ENCODE peak calls at places on chromosomes 3 and 15, in nine cellular contexts. One of them, this sample, is unnamed.

GRCh38 chr3:2993719-2994118 is 116.5 kb downstream of the IL5RA start:
- DNase-seq in HFF-Myc: no peak
- DNase-seq in AG10803: no peak
- DNase-seq in stomach: no peak
- DNase-seq in retinal pigment epithelial cell: no peak
- DNase-seq in A549: no peak
- DNase-seq in lower lobe of right lung: no peak
- DNase-seq in cardiac fibroblast: no peak
- DNase-seq in CD8-positive, alpha-beta memory T cell: no peak
- DNase-seq in this sample: no peak

GRCh38 chr3:121493431-121493830 is 52.4 kb downstream of the POLQ start:
- DNase-seq in HFF-Myc: no peak
- DNase-seq in AG10803: peak; percentile 35
- DNase-seq in stomach: no peak
- DNase-seq in retinal pigment epithelial cell: no peak
- DNase-seq in A549: no peak
- DNase-seq in lower lobe of right lung: no peak
- DNase-seq in cardiac fibroblast: no peak
- DNase-seq in CD8-positive, alpha-beta memory T cell: no peak
- DNase-seq in this sample: no peak

GRCh38 chr3:134643150-134643675 is 7.6 kb downstream of the KY start:
- DNase-seq in HFF-Myc: no peak
- DNase-seq in AG10803: no peak
- DNase-seq in stomach: peak; percentile 8
- DNase-seq in retinal pigment epithelial cell: no peak
- DNase-seq in A549: no peak
- DNase-seq in lower lobe of right lung: no peak
- DNase-seq in cardiac fibroblast: no peak
- DNase-seq in CD8-positive, alpha-beta memory T cell: no peak
- DNase-seq in this sample: no peak

GRCh38 chr3:134378384-134378783 is 4.1 kb upstream of the AMOTL2 start:
- DNase-seq in HFF-Myc: no peak
- DNase-seq in AG10803: no peak
- DNase-seq in stomach: no peak
- DNase-seq in retinal pigment epithelial cell: no peak
- DNase-seq in A549: no peak
- DNase-seq in lower lobe of right lung: peak; percentile 72
- DNase-seq in cardiac fibroblast: peak; percentile 42
- DNase-seq in CD8-positive, alpha-beta memory T cell: peak; percentile 15
- DNase-seq in this sample: peak; percentile 55

GRCh38 chr3:64295594-64295993 is 70.3 kb upstream of the PRICKLE2 start:
- DNase-seq in HFF-Myc: no peak
- DNase-seq in AG10803: peak; percentile 93
- DNase-seq in stomach: no peak
- DNase-seq in retinal pigment epithelial cell: peak; percentile 83
- DNase-seq in A549: peak; percentile 5
- DNase-seq in lower lobe of right lung: no peak
- DNase-seq in cardiac fibroblast: peak; percentile 93
- DNase-seq in CD8-positive, alpha-beta memory T cell: no peak
- DNase-seq in this sample: peak; percentile 66

GRCh38 chr15:67998599-67999122 is 55.5 kb upstream of the PIAS1 start:
- DNase-seq in HFF-Myc: no peak
- DNase-seq in AG10803: peak; percentile 46
- DNase-seq in stomach: peak; percentile 76
- DNase-seq in retinal pigment epithelial cell: no peak
- DNase-seq in A549: peak; percentile 57
- DNase-seq in lower lobe of right lung: no peak
- DNase-seq in cardiac fibroblast: peak; percentile 68
- DNase-seq in CD8-positive, alpha-beta memory T cell: no peak
- DNase-seq in this sample: peak; percentile 46

GRCh38 chr3:153087595-153088566 is 74.1 kb upstream of the RAP2B start:
- DNase-seq in HFF-Myc: peak; percentile 96
- DNase-seq in AG10803: peak; percentile 94
- DNase-seq in stomach: no peak
- DNase-seq in retinal pigment epithelial cell: no peak
- DNase-seq in A549: no peak
- DNase-seq in lower lobe of right lung: no peak
- DNase-seq in cardiac fibroblast: peak; percentile 74
- DNase-seq in CD8-positive, alpha-beta memory T cell: no peak
- DNase-seq in this sample: no peak

GRCh38 chr15:50046868-50047267 is 72.2 kb downstream of the ATP8B4 start:
- DNase-seq in HFF-Myc: no peak
- DNase-seq in AG10803: no peak
- DNase-seq in stomach: no peak
- DNase-seq in retinal pigment epithelial cell: peak; percentile 48
- DNase-seq in A549: no peak
- DNase-seq in lower lobe of right lung: no peak
- DNase-seq in cardiac fibroblast: peak; percentile 5
- DNase-seq in CD8-positive, alpha-beta memory T cell: no peak
- DNase-seq in this sample: no peak

DNA sequence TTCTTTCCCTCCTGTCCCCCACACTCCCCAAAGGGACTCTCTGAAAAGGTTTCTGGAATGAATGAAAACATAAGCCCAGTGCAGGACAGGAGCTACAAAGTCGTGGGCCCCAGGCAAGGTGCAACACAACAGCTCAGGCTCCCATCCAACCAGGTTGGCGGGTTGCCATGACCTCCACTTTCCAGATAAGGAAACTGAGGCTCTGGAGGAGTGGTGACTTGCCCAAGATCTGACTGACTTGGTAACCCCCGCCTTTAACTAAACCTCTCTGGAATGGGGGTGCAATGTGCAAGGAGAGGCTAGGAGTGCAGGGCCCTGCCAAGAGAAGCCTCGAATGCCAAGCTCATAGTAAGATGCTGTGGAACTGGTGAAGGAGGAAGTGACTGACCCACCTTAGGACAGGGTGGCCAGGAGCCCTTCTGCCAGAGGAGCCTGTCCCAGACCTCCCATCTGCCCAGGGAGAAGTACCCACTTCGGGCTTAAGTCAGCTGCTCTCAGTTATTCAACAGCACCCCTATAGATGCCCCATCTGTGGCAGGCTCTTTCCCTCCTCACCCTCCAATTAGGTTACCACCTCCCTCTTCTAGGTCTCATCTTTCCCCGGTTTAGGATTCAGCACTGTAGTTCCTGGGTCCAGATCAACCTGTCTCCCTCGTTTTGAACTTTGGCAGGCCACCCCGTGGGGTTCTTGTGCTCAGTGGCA is 545 bp upstream of the TNNC1 start:
- DNase-seq in HFF-Myc: no peak
- DNase-seq in AG10803: no peak
- DNase-seq in stomach: peak; percentile 42
- DNase-seq in retinal pigment epithelial cell: no peak
- DNase-seq in A549: no peak
- DNase-seq in lower lobe of right lung: no peak
- DNase-seq in cardiac fibroblast: no peak
- DNase-seq in CD8-positive, alpha-beta memory T cell: no peak
- DNase-seq in this sample: no peak
- H3K4me3 ChIP-seq in HFF-Myc: peak overlapping the region; percentile 89
- H3K4me3 ChIP-seq in AG10803: peak overlapping the region; percentile 86
- H3K4me3 ChIP-seq in stomach: peak overlapping the region; percentile 79
- H3K4me3 ChIP-seq in retinal pigment epithelial cell: no peak overlapping the region
- H3K4me3 ChIP-seq in A549: peak overlapping the region; percentile 66
- H3K4me3 ChIP-seq in lower lobe of right lung: peak overlapping the region; percentile 74
- H3K4me3 ChIP-seq in cardiac fibroblast: no peak overlapping the region
- H3K4me3 ChIP-seq in CD8-positive, alpha-beta memory T cell: peak overlapping the region; percentile 88
- H3K4me3 ChIP-seq in this sample: no peak overlapping the region

GRCh38 chr3:43391621-43392020 is 105.3 kb downstream of the SNRK start:
- DNase-seq in HFF-Myc: no peak
- DNase-seq in AG10803: no peak
- DNase-seq in stomach: no peak
- DNase-seq in retinal pigment epithelial cell: no peak
- DNase-seq in A549: no peak
- DNase-seq in lower lobe of right lung: no peak
- DNase-seq in cardiac fibroblast: no peak
- DNase-seq in CD8-positive, alpha-beta memory T cell: no peak
- DNase-seq in this sample: no peak

GRCh38 chr3:43389388-43390254 is 103.3 kb downstream of the SNRK start:
- DNase-seq in HFF-Myc: no peak
- DNase-seq in AG10803: no peak
- DNase-seq in stomach: peak; percentile 57
- DNase-seq in retinal pigment epithelial cell: no peak
- DNase-seq in A549: no peak
- DNase-seq in lower lobe of right lung: peak; percentile 61
- DNase-seq in cardiac fibroblast: peak; percentile 97
- DNase-seq in CD8-positive, alpha-beta memory T cell: peak; percentile 84
- DNase-seq in this sample: no peak

GRCh38 chr3:43388909-43389308 is 102.6 kb downstream of the SNRK start:
- DNase-seq in HFF-Myc: no peak
- DNase-seq in AG10803: no peak
- DNase-seq in stomach: no peak
- DNase-seq in retinal pigment epithelial cell: no peak
- DNase-seq in A549: no peak
- DNase-seq in lower lobe of right lung: no peak
- DNase-seq in cardiac fibroblast: peak; percentile 30
- DNase-seq in CD8-positive, alpha-beta memory T cell: peak; percentile 14
- DNase-seq in this sample: no peak

GRCh38 chr3:43390255-43390588 is 103.9 kb downstream of the SNRK start:
- DNase-seq in HFF-Myc: no peak
- DNase-seq in AG10803: no peak
- DNase-seq in stomach: no peak
- DNase-seq in retinal pigment epithelial cell: no peak
- DNase-seq in A549: no peak
- DNase-seq in lower lobe of right lung: no peak
- DNase-seq in cardiac fibroblast: no peak
- DNase-seq in CD8-positive, alpha-beta memory T cell: no peak
- DNase-seq in this sample: no peak

DNA sequence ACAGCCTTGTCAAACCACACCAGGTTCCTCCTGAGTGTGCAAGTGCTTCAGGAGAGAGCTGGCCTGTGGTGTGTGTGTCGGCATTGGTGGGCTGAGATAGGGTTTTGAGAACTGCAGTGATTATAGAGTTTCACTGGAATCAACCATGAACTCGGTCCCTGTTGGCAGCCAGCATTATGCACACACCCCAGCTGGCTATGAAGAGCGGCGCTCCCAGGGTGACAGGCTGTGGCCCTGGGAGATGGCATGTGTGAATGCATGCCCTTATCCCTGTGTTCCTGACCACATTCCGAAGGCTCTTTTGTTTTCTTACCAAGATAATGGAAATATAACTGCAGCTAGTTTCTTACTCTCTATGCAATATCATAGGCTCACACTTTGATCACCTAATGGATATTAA is 101.8 kb downstream of the SNRK start:
- DNase-seq in HFF-Myc: no peak
- DNase-seq in AG10803: no peak
- DNase-seq in stomach: no peak
- DNase-seq in retinal pigment epithelial cell: no peak
- DNase-seq in A549: no peak
- DNase-seq in lower lobe of right lung: no peak
- DNase-seq in cardiac fibroblast: no peak
- DNase-seq in CD8-positive, alpha-beta memory T cell: no peak
- DNase-seq in this sample: no peak
- H3K4me3 ChIP-seq in HFF-Myc: no peak overlapping the region
- H3K4me3 ChIP-seq in AG10803: no peak overlapping the region
- H3K4me3 ChIP-seq in stomach: no peak overlapping the region
- H3K4me3 ChIP-seq in retinal pigment epithelial cell: no peak overlapping the region
- H3K4me3 ChIP-seq in A549: no peak overlapping the region
- H3K4me3 ChIP-seq in lower lobe of right lung: no peak overlapping the region
- H3K4me3 ChIP-seq in cardiac fibroblast: no peak overlapping the region
- H3K4me3 ChIP-seq in CD8-positive, alpha-beta memory T cell: no peak overlapping the region
- H3K4me3 ChIP-seq in this sample: no peak overlapping the region

DNA sequence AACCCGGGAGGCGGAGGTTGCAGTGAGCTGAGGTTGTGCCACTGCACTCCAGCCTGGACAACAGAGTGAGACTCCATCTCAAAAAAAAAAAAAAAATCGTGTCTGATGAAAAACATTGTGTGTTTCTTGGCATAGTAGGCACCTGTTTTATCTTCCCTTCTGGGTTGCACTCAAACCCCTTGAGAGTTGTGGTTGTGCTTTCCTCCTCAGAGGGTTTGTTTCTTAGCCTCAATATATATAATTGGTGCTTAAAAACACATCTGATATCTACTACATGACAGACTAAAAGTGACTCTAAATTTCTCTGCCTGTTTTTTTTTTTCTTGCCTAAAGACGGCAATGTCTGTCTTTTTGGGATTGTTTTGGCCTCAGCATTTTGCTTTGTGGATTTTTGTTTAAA is 7.6 kb downstream of the NR1D2 start:
- DNase-seq in HFF-Myc: no peak
- DNase-seq in AG10803: peak; percentile 13
- DNase-seq in stomach: no peak
- DNase-seq in retinal pigment epithelial cell: no peak
- DNase-seq in A549: no peak
- DNase-seq in lower lobe of right lung: no peak
- DNase-seq in cardiac fibroblast: peak; percentile 54
- DNase-seq in CD8-positive, alpha-beta memory T cell: no peak
- DNase-seq in this sample: no peak
- H3K4me3 ChIP-seq in HFF-Myc: no peak overlapping the region
- H3K4me3 ChIP-seq in AG10803: no peak overlapping the region
- H3K4me3 ChIP-seq in stomach: no peak overlapping the region
- H3K4me3 ChIP-seq in retinal pigment epithelial cell: no peak overlapping the region
- H3K4me3 ChIP-seq in A549: no peak overlapping the region
- H3K4me3 ChIP-seq in lower lobe of right lung: no peak overlapping the region
- H3K4me3 ChIP-seq in cardiac fibroblast: no peak overlapping the region
- H3K4me3 ChIP-seq in CD8-positive, alpha-beta memory T cell: no peak overlapping the region
- H3K4me3 ChIP-seq in this sample: no peak overlapping the region

DNA sequence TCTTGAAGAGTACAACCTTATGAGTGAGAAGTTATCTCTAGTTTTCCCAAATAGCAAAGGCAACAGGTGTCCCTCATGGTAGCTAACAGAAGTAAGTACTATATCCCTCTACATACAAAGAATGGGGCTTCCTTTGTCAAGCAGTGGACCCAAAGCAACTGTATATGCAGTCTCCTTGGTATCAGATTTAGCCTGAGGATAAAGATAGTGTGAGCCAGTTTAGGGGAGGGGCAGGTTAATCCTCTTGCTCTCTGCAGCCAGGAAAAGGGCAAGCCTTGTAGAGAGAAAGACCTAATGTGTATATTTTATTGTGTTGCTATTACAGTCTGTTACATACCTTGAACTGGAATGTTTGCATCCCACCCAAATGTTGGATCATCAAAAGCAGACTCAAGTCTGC is 117.9 kb upstream of the COL8A1 start:
- DNase-seq in HFF-Myc: no peak
- DNase-seq in AG10803: no peak
- DNase-seq in stomach: no peak
- DNase-seq in retinal pigment epithelial cell: no peak
- DNase-seq in A549: no peak
- DNase-seq in lower lobe of right lung: no peak
- DNase-seq in cardiac fibroblast: no peak
- DNase-seq in CD8-positive, alpha-beta memory T cell: no peak
- DNase-seq in this sample: no peak
- H3K4me3 ChIP-seq in HFF-Myc: no peak overlapping the region
- H3K4me3 ChIP-seq in AG10803: no peak overlapping the region
- H3K4me3 ChIP-seq in stomach: no peak overlapping the region
- H3K4me3 ChIP-seq in retinal pigment epithelial cell: no peak overlapping the region
- H3K4me3 ChIP-seq in A549: no peak overlapping the region
- H3K4me3 ChIP-seq in lower lobe of right lung: no peak overlapping the region
- H3K4me3 ChIP-seq in cardiac fibroblast: no peak overlapping the region
- H3K4me3 ChIP-seq in CD8-positive, alpha-beta memory T cell: no peak overlapping the region
- H3K4me3 ChIP-seq in this sample: no peak overlapping the region

DNA sequence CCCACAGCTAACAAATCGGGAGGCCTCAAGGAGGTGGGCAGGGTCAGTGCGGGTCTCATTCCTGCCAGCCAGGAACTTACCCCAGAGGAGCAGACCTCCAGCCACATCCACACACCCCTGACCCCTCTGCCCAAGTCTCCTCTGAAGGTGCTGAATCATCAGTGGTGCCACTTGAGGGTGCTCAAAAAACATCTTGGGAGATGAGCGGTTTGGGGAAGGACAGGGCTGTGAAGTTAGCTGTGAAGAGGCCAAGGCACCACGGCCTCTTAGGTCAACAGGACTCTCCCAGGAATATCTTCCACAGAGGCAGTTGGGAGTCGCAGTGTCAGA is 1.2 kb downstream of the DAPK2 start:
- DNase-seq in HFF-Myc: no peak
- DNase-seq in AG10803: no peak
- DNase-seq in stomach: no peak
- DNase-seq in retinal pigment epithelial cell: no peak
- DNase-seq in A549: no peak
- DNase-seq in lower lobe of right lung: no peak
- DNase-seq in cardiac fibroblast: no peak
- DNase-seq in CD8-positive, alpha-beta memory T cell: no peak
- DNase-seq in this sample: no peak
- H3K4me3 ChIP-seq in HFF-Myc: no peak overlapping the region
- H3K4me3 ChIP-seq in AG10803: peak overlapping the region; percentile 71
- H3K4me3 ChIP-seq in stomach: peak overlapping the region; percentile 78
- H3K4me3 ChIP-seq in retinal pigment epithelial cell: no peak overlapping the region
- H3K4me3 ChIP-seq in A549: no peak overlapping the region
- H3K4me3 ChIP-seq in lower lobe of right lung: peak overlapping the region; percentile 64
- H3K4me3 ChIP-seq in cardiac fibroblast: no peak overlapping the region
- H3K4me3 ChIP-seq in CD8-positive, alpha-beta memory T cell: no peak overlapping the region
- H3K4me3 ChIP-seq in this sample: no peak overlapping the region